ENCODE peak calls at places on chromosomes 7 and 10, in nine cellular contexts. One of them, this sample, is unnamed.
A peak's percentile ranks its signal among the peaks of the same experiment; 100 is the strongest.

GRCh38 chr7:129262333-129262732 is 37.5 kb downstream of the AHCYL2 start:
- DNase-seq in DMS 273 treated with DMSO at 0.1 percent for 48 hours: no peak
- DNase-seq in A549: no peak
- DNase-seq in stimulated activated CD4-positive, alpha-beta T cell treated with anti-CD3 and anti-CD28 coated beads, Interleukin-4, amount 100 ng/mL, for 1 hour: no peak
- DNase-seq in stimulated activated CD8-positive, alpha-beta memory T cell treated with anti-CD3 and anti-CD28 coated beads, Interleukin-7, amount 100 ng/mL, for 24 hours: no peak
- DNase-seq in epithelial cell of esophagus: no peak
- DNase-seq in activated gamma-delta T cell treated with Interleukin-2 at 50 U/mL for 16 hours: no peak
- DNase-seq in left lobe of liver: no peak
- DNase-seq in Right ventricle myocardium inferior: no peak
- DNase-seq in this sample: no peak

GRCh38 chr10:77836299-77836820 is 90.2 kb downstream of the DLG5 start:
- DNase-seq in DMS 273 treated with DMSO at 0.1 percent for 48 hours: no peak
- DNase-seq in Right ventricle myocardium inferior: peak; percentile 81
- DNase-seq in epithelial cell of esophagus: peak; percentile 64
- DNase-seq in A549: peak; percentile 29
- DNase-seq in stimulated activated CD4-positive, alpha-beta T cell treated with anti-CD3 and anti-CD28 coated beads, Interleukin-4, amount 100 ng/mL, for 1 hour: peak; percentile 54
- DNase-seq in activated gamma-delta T cell treated with Interleukin-2 at 50 U/mL for 16 hours: peak; percentile 68
- DNase-seq in stimulated activated CD8-positive, alpha-beta memory T cell treated with anti-CD3 and anti-CD28 coated beads, Interleukin-7, amount 100 ng/mL, for 24 hours: peak; percentile 26
- DNase-seq in left lobe of liver: peak; percentile 56
- DNase-seq in this sample: peak; percentile 88

GRCh38 chr7:149179241-149179640 is 16.1 kb upstream of the ZNF282 start:
- DNase-seq in activated gamma-delta T cell treated with Interleukin-2 at 50 U/mL for 16 hours: no peak
- DNase-seq in epithelial cell of esophagus: no peak
- DNase-seq in DMS 273 treated with DMSO at 0.1 percent for 48 hours: no peak
- DNase-seq in stimulated activated CD8-positive, alpha-beta memory T cell treated with anti-CD3 and anti-CD28 coated beads, Interleukin-7, amount 100 ng/mL, for 24 hours: no peak
- DNase-seq in A549: no peak
- DNase-seq in left lobe of liver: no peak
- DNase-seq in Right ventricle myocardium inferior: no peak
- DNase-seq in stimulated activated CD4-positive, alpha-beta T cell treated with anti-CD3 and anti-CD28 coated beads, Interleukin-4, amount 100 ng/mL, for 1 hour: no peak
- DNase-seq in this sample: no peak

GRCh38 chr10:69729326-69730048 is 72.2 kb upstream of the COL13A1 start:
- DNase-seq in stimulated activated CD4-positive, alpha-beta T cell treated with anti-CD3 and anti-CD28 coated beads, Interleukin-4, amount 100 ng/mL, for 1 hour: no peak
- DNase-seq in stimulated activated CD8-positive, alpha-beta memory T cell treated with anti-CD3 and anti-CD28 coated beads, Interleukin-7, amount 100 ng/mL, for 24 hours: no peak
- DNase-seq in Right ventricle myocardium inferior: no peak
- DNase-seq in DMS 273 treated with DMSO at 0.1 percent for 48 hours: no peak
- DNase-seq in epithelial cell of esophagus: no peak
- DNase-seq in left lobe of liver: no peak
- DNase-seq in A549: no peak
- DNase-seq in activated gamma-delta T cell treated with Interleukin-2 at 50 U/mL for 16 hours: no peak
- DNase-seq in this sample: no peak

GRCh38 chr7:5422324-5423271 is 1.0 kb downstream of the TNRC18 start:
- DNase-seq in stimulated activated CD4-positive, alpha-beta T cell treated with anti-CD3 and anti-CD28 coated beads, Interleukin-4, amount 100 ng/mL, for 1 hour: no peak
- DNase-seq in activated gamma-delta T cell treated with Interleukin-2 at 50 U/mL for 16 hours: no peak
- DNase-seq in left lobe of liver: peak; percentile 53
- DNase-seq in Right ventricle myocardium inferior: peak; percentile 64
- DNase-seq in DMS 273 treated with DMSO at 0.1 percent for 48 hours: no peak
- DNase-seq in stimulated activated CD8-positive, alpha-beta memory T cell treated with anti-CD3 and anti-CD28 coated beads, Interleukin-7, amount 100 ng/mL, for 24 hours: no peak
- DNase-seq in epithelial cell of esophagus: no peak
- DNase-seq in A549: no peak
- DNase-seq in this sample: peak; percentile 69

GRCh38 chr7:159112136-159113011 is 32.3 kb downstream of the VIPR2 start:
- DNase-seq in Right ventricle myocardium inferior: no peak
- DNase-seq in A549: no peak
- DNase-seq in stimulated activated CD8-positive, alpha-beta memory T cell treated with anti-CD3 and anti-CD28 coated beads, Interleukin-7, amount 100 ng/mL, for 24 hours: no peak
- DNase-seq in left lobe of liver: no peak
- DNase-seq in activated gamma-delta T cell treated with Interleukin-2 at 50 U/mL for 16 hours: no peak
- DNase-seq in stimulated activated CD4-positive, alpha-beta T cell treated with anti-CD3 and anti-CD28 coated beads, Interleukin-4, amount 100 ng/mL, for 1 hour: peak; percentile 27
- DNase-seq in epithelial cell of esophagus: no peak
- DNase-seq in DMS 273 treated with DMSO at 0.1 percent for 48 hours: no peak
- DNase-seq in this sample: no peak

GRCh38 chr7:142519077-142519789 is 230.0 kb upstream of the PRSS1 start:
- DNase-seq in A549: no peak
- DNase-seq in stimulated activated CD4-positive, alpha-beta T cell treated with anti-CD3 and anti-CD28 coated beads, Interleukin-4, amount 100 ng/mL, for 1 hour: no peak
- DNase-seq in DMS 273 treated with DMSO at 0.1 percent for 48 hours: no peak
- DNase-seq in stimulated activated CD8-positive, alpha-beta memory T cell treated with anti-CD3 and anti-CD28 coated beads, Interleukin-7, amount 100 ng/mL, for 24 hours: no peak
- DNase-seq in left lobe of liver: no peak
- DNase-seq in epithelial cell of esophagus: no peak
- DNase-seq in activated gamma-delta T cell treated with Interleukin-2 at 50 U/mL for 16 hours: no peak
- DNase-seq in Right ventricle myocardium inferior: no peak
- DNase-seq in this sample: no peak

GRCh38 chr10:62843591-62843990 is 27.4 kb upstream of the EGR2 start:
- DNase-seq in activated gamma-delta T cell treated with Interleukin-2 at 50 U/mL for 16 hours: no peak
- DNase-seq in A549: no peak
- DNase-seq in Right ventricle myocardium inferior: no peak
- DNase-seq in stimulated activated CD8-positive, alpha-beta memory T cell treated with anti-CD3 and anti-CD28 coated beads, Interleukin-7, amount 100 ng/mL, for 24 hours: no peak
- DNase-seq in left lobe of liver: no peak
- DNase-seq in epithelial cell of esophagus: no peak
- DNase-seq in stimulated activated CD4-positive, alpha-beta T cell treated with anti-CD3 and anti-CD28 coated beads, Interleukin-4, amount 100 ng/mL, for 1 hour: no peak
- DNase-seq in DMS 273 treated with DMSO at 0.1 percent for 48 hours: no peak
- DNase-seq in this sample: no peak

GRCh38 chr10:131002031-131002861 is 309.3 kb downstream of the TCERG1L start:
- DNase-seq in stimulated activated CD4-positive, alpha-beta T cell treated with anti-CD3 and anti-CD28 coated beads, Interleukin-4, amount 100 ng/mL, for 1 hour: no peak
- DNase-seq in DMS 273 treated with DMSO at 0.1 percent for 48 hours: no peak
- DNase-seq in left lobe of liver: no peak
- DNase-seq in activated gamma-delta T cell treated with Interleukin-2 at 50 U/mL for 16 hours: no peak
- DNase-seq in stimulated activated CD8-positive, alpha-beta memory T cell treated with anti-CD3 and anti-CD28 coated beads, Interleukin-7, amount 100 ng/mL, for 24 hours: no peak
- DNase-seq in A549: no peak
- DNase-seq in Right ventricle myocardium inferior: no peak
- DNase-seq in epithelial cell of esophagus: no peak
- DNase-seq in this sample: no peak

GRCh38 chr10:42976353-42977031 is 100.4 kb upstream of the RET start:
- DNase-seq in left lobe of liver: peak; percentile 24
- DNase-seq in epithelial cell of esophagus: no peak
- DNase-seq in stimulated activated CD8-positive, alpha-beta memory T cell treated with anti-CD3 and anti-CD28 coated beads, Interleukin-7, amount 100 ng/mL, for 24 hours: no peak
- DNase-seq in activated gamma-delta T cell treated with Interleukin-2 at 50 U/mL for 16 hours: no peak
- DNase-seq in A549: no peak
- DNase-seq in DMS 273 treated with DMSO at 0.1 percent for 48 hours: no peak
- DNase-seq in stimulated activated CD4-positive, alpha-beta T cell treated with anti-CD3 and anti-CD28 coated beads, Interleukin-4, amount 100 ng/mL, for 1 hour: no peak
- DNase-seq in Right ventricle myocardium inferior: peak; percentile 64
- DNase-seq in this sample: no peak

GRCh38 chr10:9239298-9239697 is 1184.8 kb downstream of the GATA3 start:
- DNase-seq in A549: no peak
- DNase-seq in Right ventricle myocardium inferior: no peak
- DNase-seq in DMS 273 treated with DMSO at 0.1 percent for 48 hours: no peak
- DNase-seq in stimulated activated CD4-positive, alpha-beta T cell treated with anti-CD3 and anti-CD28 coated beads, Interleukin-4, amount 100 ng/mL, for 1 hour: no peak
- DNase-seq in stimulated activated CD8-positive, alpha-beta memory T cell treated with anti-CD3 and anti-CD28 coated beads, Interleukin-7, amount 100 ng/mL, for 24 hours: no peak
- DNase-seq in left lobe of liver: no peak
- DNase-seq in activated gamma-delta T cell treated with Interleukin-2 at 50 U/mL for 16 hours: no peak
- DNase-seq in epithelial cell of esophagus: no peak
- DNase-seq in this sample: no peak

GRCh38 chr7:77353911-77354310 is 62.2 kb downstream of the GSAP start:
- DNase-seq in stimulated activated CD8-positive, alpha-beta memory T cell treated with anti-CD3 and anti-CD28 coated beads, Interleukin-7, amount 100 ng/mL, for 24 hours: no peak
- DNase-seq in epithelial cell of esophagus: no peak
- DNase-seq in left lobe of liver: no peak
- DNase-seq in activated gamma-delta T cell treated with Interleukin-2 at 50 U/mL for 16 hours: no peak
- DNase-seq in DMS 273 treated with DMSO at 0.1 percent for 48 hours: no peak
- DNase-seq in stimulated activated CD4-positive, alpha-beta T cell treated with anti-CD3 and anti-CD28 coated beads, Interleukin-4, amount 100 ng/mL, for 1 hour: no peak
- DNase-seq in Right ventricle myocardium inferior: no peak
- DNase-seq in A549: no peak
- DNase-seq in this sample: no peak